ENCODE peak calls at places on chromosomes 3 and 15, in five cellular contexts. X, J, P, Y and S are unnamed samples. For H3K9me3, the result is how much of the 10 kb centered on the place peaks cover.

GRCh38 chr3:170355738-170356595 is 1.5 kb upstream of the SKIL start:
- DNase-seq in X (peak), J (peak), P (peak), Y (no peak), S (no peak)

GRCh38 chr3:148723591-148723990 is 25.9 kb downstream of the AGTR1 start:
- DNase-seq in X (no peak), J (peak), P (no peak), Y (no peak), S (no peak)

GRCh38 chr3:196222876-196223595 is 6.7 kb downstream of the SLC51A start:
- DNase-seq in X (no peak), J (no peak), P (no peak), Y (no peak), S (no peak)

GRCh38 chr3:104273046-104273649 is 1093.6 kb upstream of the ALCAM start:
- DNase-seq in X (peak), J (peak), P (no peak), Y (no peak), S (no peak)

GRCh38 chr15:100131321-100132224 is 210.2 kb downstream of the ADAMTS17 start:
- DNase-seq in X (no peak), J (peak), P (no peak), Y (no peak), S (no peak)

GRCh38 chr15:67161881-67162280 is 92.6 kb downstream of the AAGAB start:
- DNase-seq in X (no peak), J (no peak), P (no peak), Y (no peak), S (no peak)

GRCh38 chr3:126364731-126365301 is 7.6 kb upstream of the KLF15 start:
- DNase-seq in X (no peak), J (no peak), P (peak), Y (no peak), S (no peak)

GRCh38 chr3:172512363-172512762 is 10.9 kb downstream of the TNFSF10 start:
- DNase-seq in X (peak), J (no peak), P (peak), Y (no peak), S (peak)

GRCh38 chr3:46372492-46373359 is 2.0 kb downstream of the CCR5 start:
- DNase-seq in X (no peak), J (no peak), P (no peak), Y (no peak), S (no peak)

GRCh38 chr3:37668831-37669610 is 192.7 kb upstream of the CTDSPL start:
- DNase-seq in X (no peak), J (no peak), P (no peak), Y (no peak), S (no peak)

GRCh38 chr3:101154386-101154785 is 161.2 kb upstream of the ABI3BP start:
- DNase-seq in X (no peak), J (no peak), P (no peak), Y (no peak), S (no peak)

GRCh38 chr3:181567446-181568075 is 144.2 kb upstream of the SOX2 start:
- DNase-seq in X (no peak), J (no peak), P (no peak), Y (no peak), S (no peak)

GRCh38 chr3:182787302-182788036 is 5.8 kb upstream of the ATP11B start:
- DNase-seq in X (no peak), J (no peak), P (no peak), Y (no peak), S (no peak)

GRCh38 chr3:192570757-192571156 is 156.6 kb downstream of the FGF12 start:
- DNase-seq in X (no peak), J (no peak), P (no peak), Y (no peak), S (no peak)

GRCh38 chr15:20295238-20295811 is 246.3 kb downstream of the GOLGA6L6 start:
- DNase-seq in X (no peak), J (no peak), P (peak), Y (no peak), S (no peak)

GRCh38 chr3:34919025-34919424 is 720.3 kb upstream of the ARPP21 start:
- DNase-seq in X (no peak), J (no peak), P (no peak), Y (no peak), S (no peak)

GRCh38 chr3:61381745-61382392 is 130.6 kb upstream of the FHIT start:
- DNase-seq in X (no peak), J (peak), P (no peak), Y (no peak), S (no peak)

GRCh38 chr3:149324332-149324731 is 9.1 kb downstream of the TM4SF18 start:
- DNase-seq in X (no peak), J (no peak), P (no peak), Y (no peak), S (no peak)

GRCh38 chr15:55088207-55088606 is 108.5 kb downstream of the RSL24D1 start:
- DNase-seq in X (no peak), J (no peak), P (no peak), Y (no peak), S (no peak)

GRCh38 chr3:39208463-39209055 is 16.2 kb upstream of the XIRP1 start:
- DNase-seq in X (peak), J (peak), P (no peak), Y (no peak), S (no peak)

GRCh38 chr3:160449660-160450598 is at the start of gene TRIM59:
- DNase-seq in X (peak), J (peak), P (peak), Y (peak), S (peak)

GRCh38 chr3:3800076-3800448 is 831 bp downstream of the LRRN1 start:
- DNase-seq in X (no peak), J (no peak), P (peak), Y (no peak), S (no peak)

DNA sequence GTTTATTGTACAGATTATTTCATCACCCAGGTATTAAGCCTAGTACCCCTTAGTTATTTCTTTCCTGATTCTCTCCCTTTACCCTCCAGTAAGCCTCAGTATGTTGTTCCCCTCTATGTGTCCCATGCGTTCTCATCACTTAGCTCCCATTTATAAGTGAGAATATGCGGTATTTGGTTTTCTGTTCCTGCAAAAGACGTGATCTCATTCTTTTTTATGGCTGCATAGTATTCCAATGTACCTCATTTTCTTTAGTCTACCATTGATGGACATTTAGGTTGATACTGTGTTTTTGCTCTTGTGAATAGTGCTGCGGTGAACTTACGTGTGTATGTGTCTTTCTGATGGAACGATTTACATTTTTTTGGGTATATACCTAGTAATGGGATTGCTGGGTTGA is 36.7 kb downstream of the CEP63 start:
- DNase-seq in X (no peak), J (no peak), P (no peak), Y (no peak), S (no peak)
- H3K9me3 ChIP-seq in X (under half), J (under half), P (under half), Y (under half), S (under half)

GRCh38 chr3:98326945-98327344 is 26.7 kb upstream of the OR5K4 start:
- DNase-seq in X (no peak), J (no peak), P (no peak), Y (no peak), S (no peak)

GRCh38 chr3:98325055-98325454 is 28.6 kb upstream of the OR5K4 start:
- DNase-seq in X (no peak), J (no peak), P (no peak), Y (no peak), S (no peak)

GRCh38 chr3:98323425-98323824 is 30.2 kb upstream of the OR5K4 start:
- DNase-seq in X (no peak), J (no peak), P (no peak), Y (no peak), S (no peak)

GRCh38 chr3:98326494-98326893 is 27.2 kb upstream of the OR5K4 start:
- DNase-seq in X (no peak), J (no peak), P (no peak), Y (no peak), S (no peak)

GRCh38 chr3:98326036-98326435 is 27.6 kb upstream of the OR5K4 start:
- DNase-seq in X (no peak), J (no peak), P (no peak), Y (no peak), S (no peak)
- H3K27ac ChIP-seq in X (no peak), J (no peak), P (no peak), Y (peak), S (no peak)

GRCh38 chr3:178987745-178988144 is 83.9 kb downstream of the ZMAT3 start:
- DNase-seq in X (no peak), J (no peak), P (no peak), Y (no peak), S (no peak)
- H3K9me3 ChIP-seq in X (under half), J (under half), P (under half), Y (under half), S (under half)

DNA sequence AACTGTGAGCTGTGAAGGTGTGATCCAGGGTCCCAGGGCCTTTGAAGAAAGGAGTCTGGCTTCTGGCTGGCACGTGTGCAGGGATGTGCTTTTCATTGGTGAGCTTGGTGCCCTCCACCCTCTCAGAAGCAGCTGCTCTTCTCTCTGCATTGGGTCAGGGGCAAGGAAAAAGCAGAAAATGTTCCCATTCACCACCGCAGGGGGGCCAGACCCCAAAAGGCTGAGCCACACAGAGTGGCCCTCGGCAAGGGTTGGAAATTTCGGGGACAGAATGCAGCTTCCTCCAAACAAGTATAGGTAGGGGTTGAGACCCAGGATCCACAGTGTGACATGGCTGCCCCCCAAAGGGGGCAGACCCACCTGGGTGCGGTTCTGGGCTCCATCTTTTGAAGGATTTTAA is 2.5 kb downstream of the CSK start:
- DNase-seq in X (no peak), J (no peak), P (no peak), Y (no peak), S (no peak)
- H3K27ac ChIP-seq in X (peak), J (no peak), P (peak), Y (no peak), S (peak)

DNA sequence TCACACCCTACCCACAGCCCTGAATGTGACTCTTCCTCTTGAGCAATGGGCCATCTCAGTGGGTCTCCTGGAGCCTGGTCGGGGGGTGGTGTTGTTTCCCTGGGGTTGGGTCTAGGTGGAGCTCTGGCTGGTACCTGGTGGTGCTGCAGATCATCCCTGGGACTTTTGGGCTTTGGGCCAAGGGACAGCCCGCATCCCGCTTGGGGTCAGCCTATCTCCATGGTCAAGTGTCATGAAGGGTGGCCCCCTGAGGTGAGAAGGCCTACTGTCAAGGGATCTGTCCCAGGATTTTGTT is 202.0 kb downstream of the UBE3A start:
- DNase-seq in X (no peak), J (no peak), P (no peak), Y (no peak), S (no peak)
- H3K9me3 ChIP-seq in X (under half), J (under half), P (under half), Y (half or more), S (under half)

GRCh38 chr3:69762790-69763229 is 23.5 kb downstream of the MITF start:
- DNase-seq in X (no peak), J (no peak), P (no peak), Y (no peak), S (no peak)
- H3K27ac ChIP-seq in X (no peak), J (peak), P (no peak), Y (no peak), S (no peak)

GRCh38 chr3:197154-197855 is 742 bp downstream of the CHL1 start:
- DNase-seq in X (no peak), J (no peak), P (peak), Y (peak), S (no peak)

GRCh38 chr3:194421-194820 is 2.1 kb upstream of the CHL1 start:
- DNase-seq in X (no peak), J (no peak), P (no peak), Y (no peak), S (no peak)

GRCh38 chr3:197891-198491 is 1.4 kb downstream of the CHL1 start:
- DNase-seq in X (no peak), J (no peak), P (peak), Y (peak), S (no peak)

GRCh38 chr3:195662-196061 is 901 bp upstream of the CHL1 start:
- DNase-seq in X (no peak), J (no peak), P (no peak), Y (no peak), S (no peak)

DNA sequence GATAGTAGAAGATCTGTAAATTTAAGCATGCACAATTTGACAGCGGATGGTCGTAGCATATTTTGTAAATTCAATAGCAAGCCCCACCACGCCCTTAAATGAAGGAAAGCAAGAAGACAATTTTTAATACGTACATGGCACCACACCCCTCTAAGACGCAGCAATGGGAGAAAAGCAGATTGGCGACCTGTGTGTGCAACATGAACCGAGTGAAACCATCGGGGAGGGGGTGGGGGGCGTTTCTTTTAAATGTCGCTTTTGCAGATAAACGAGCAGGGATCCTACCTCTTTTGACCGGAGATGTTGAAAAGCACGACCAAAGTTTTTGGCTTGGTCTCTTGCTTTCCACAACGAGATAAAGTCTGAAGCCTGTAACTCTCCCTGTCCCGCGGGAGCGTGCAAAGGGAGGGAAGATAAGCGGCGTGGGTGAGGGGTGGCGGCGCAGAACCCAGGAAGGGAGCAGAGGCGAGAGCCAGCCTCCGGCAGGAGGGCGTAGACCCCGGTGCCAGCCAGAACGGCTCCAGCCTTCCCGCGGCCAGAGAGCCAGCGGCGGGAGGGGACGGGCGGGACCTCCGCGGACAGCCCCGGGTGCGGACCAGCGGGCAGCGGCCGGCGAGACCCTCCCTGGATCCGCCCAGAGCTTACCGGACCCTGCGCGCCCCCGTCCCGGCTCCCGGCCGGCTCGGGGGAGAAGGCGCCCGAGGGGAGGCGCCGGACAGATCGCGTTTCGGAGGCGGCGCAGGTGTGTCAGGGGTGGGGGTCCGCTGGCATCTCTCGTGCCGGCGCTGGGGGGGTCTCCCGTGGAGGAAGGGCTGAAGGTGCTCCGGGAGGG is at the start of gene CHL1:
- DNase-seq in X (no peak), J (no peak), P (peak), Y (peak), S (no peak)
- H3K9me3 ChIP-seq in X (under half), J (under half), P (under half), Y (under half), S (under half)

GRCh38 chr3:153216928-153217327 is 54.9 kb downstream of the RAP2B start:
- DNase-seq in X (no peak), J (no peak), P (no peak), Y (no peak), S (no peak)

GRCh38 chr3:153219147-153219546 is 57.1 kb downstream of the RAP2B start:
- DNase-seq in X (no peak), J (no peak), P (no peak), Y (no peak), S (no peak)

GRCh38 chr3:153215971-153216370 is 53.9 kb downstream of the RAP2B start:
- DNase-seq in X (no peak), J (no peak), P (no peak), Y (no peak), S (no peak)

GRCh38 chr3:153221748-153222162 is 59.7 kb downstream of the RAP2B start:
- DNase-seq in X (peak), J (peak), P (no peak), Y (no peak), S (peak)
- H3K27ac ChIP-seq in X (peak), J (no peak), P (peak), Y (no peak), S (peak)

GRCh38 chr3:136277115-136277514 is 27.0 kb downstream of the PCCB start:
- DNase-seq in X (no peak), J (no peak), P (no peak), Y (no peak), S (no peak)
- H3K9me3 ChIP-seq in X (under half), J (under half), P (under half), Y (under half), S (under half)

GRCh38 chr15:73927003-73927475 is 777 bp downstream of the LOXL1 start:
- DNase-seq in X (no peak), J (no peak), P (peak), Y (peak), S (peak)
- H3K27ac ChIP-seq in X (peak), J (peak), P (peak), Y (no peak), S (peak)